ENCODE peak calls at places on chromosomes 16 and 17, in four cellular contexts. W is thoracic aorta; R is osteoblast; J is CD4-positive, alpha-beta memory T cell. Q is an unnamed sample.
A peak's percentile ranks its signal among the peaks of the same experiment; 100 is the strongest.

GRCh38 chr16:49663081-49664057 is 192.5 kb downstream of the ZNF423 start:
- DNase-seq in W (peak; percentile 14), J (no peak), R (peak; percentile 83), Q (no peak)

GRCh38 chr16:3028716-3029319 is 5.0 kb downstream of the THOC6 start:
- DNase-seq in J (no peak), R (peak; percentile 84), W (no peak), Q (peak; percentile 36)

GRCh38 chr17:69030145-69030544 is 30.6 kb downstream of the ABCA9 start:
- DNase-seq in J (no peak), W (no peak), R (no peak), Q (no peak)

GRCh38 chr17:21677126-21677910 is 15.0 kb upstream of the KCNJ18 start:
- DNase-seq in J (no peak), R (peak; percentile 55), W (no peak), Q (no peak)

GRCh38 chr17:78278139-78278741 is 46.8 kb downstream of the TMEM235 start:
- DNase-seq in J (no peak), R (peak; percentile 18), W (no peak), Q (peak; percentile 85)

GRCh38 chr16:14011846-14012245 is 59.3 kb upstream of the MRTFB start:
- DNase-seq in W (no peak), J (no peak), R (no peak), Q (no peak)

GRCh38 chr16:89278441-89279240 is 61.1 kb downstream of the ZNF778 start:
- DNase-seq in J (no peak), R (no peak), W (no peak), Q (no peak)

GRCh38 chr17:77055453-77055852 is 85.3 kb upstream of the SEC14L1 start:
- DNase-seq in R (peak; percentile 23), W (no peak), J (no peak), Q (no peak)

GRCh38 chr16:86930001-86930400 is 351.7 kb downstream of the FOXL1 start:
- DNase-seq in J (no peak), W (no peak), R (peak; percentile 66), Q (no peak)

GRCh38 chr16:35409503-35409902 is 1950.1 kb downstream of the TP53TG3F start:
- DNase-seq in W (no peak), R (no peak), J (no peak), Q (no peak)

GRCh38 chr16:20799599-20799998 is 6.7 kb downstream of the ERI2 start:
- DNase-seq in W (no peak), J (no peak), R (no peak), Q (no peak)

GRCh38 chr16:29951966-29952365 is 9.9 kb upstream of the TMEM219 start:
- DNase-seq in J (no peak), W (no peak), R (no peak), Q (no peak)

GRCh38 chr16:30377050-30377811 is 2.6 kb downstream of the MYL11 start:
- DNase-seq in R (no peak), W (no peak), J (no peak), Q (no peak)

GRCh38 chr17:78130439-78131101 is at the start of gene TMC8:
- DNase-seq in W (no peak), J (peak; percentile 96), R (peak; percentile 91), Q (peak; percentile 70)

GRCh38 chr17:56313201-56313600 is 159.9 kb downstream of the ANKFN1 start:
- DNase-seq in W (no peak), J (no peak), R (no peak), Q (no peak)

GRCh38 chr17:50954641-50955121 is 88.5 kb upstream of the TOB1 start:
- DNase-seq in W (no peak), J (no peak), R (no peak), Q (peak; percentile 54)

GRCh38 chr16:10390330-10390729 is 4.5 kb downstream of the ATF7IP2 start:
- DNase-seq in W (no peak), J (no peak), R (no peak), Q (no peak)

GRCh38 chr17:410674-411401 is 58.2 kb upstream of the RPH3AL start:
- DNase-seq in W (no peak), J (peak; percentile 92), R (peak; percentile 87), Q (no peak)

GRCh38 chr16:20225334-20225733 is 102.0 kb downstream of the GP2 start:
- DNase-seq in W (no peak), R (no peak), J (no peak), Q (no peak)

GRCh38 chr17:14866266-14866665 is 398.9 kb downstream of the PMP22 start:
- DNase-seq in W (no peak), J (no peak), R (peak; percentile 76), Q (no peak)

GRCh38 chr17:2239882-2240430 is 63.6 kb downstream of the SMG6 start:
- DNase-seq in R (peak; percentile 54), J (no peak), W (peak; percentile 55), Q (no peak)

GRCh38 chr17:56148333-56148732 is 4.9 kb upstream of the ANKFN1 start:
- DNase-seq in J (no peak), R (no peak), W (no peak), Q (no peak)

GRCh38 chr16:82660078-82660645 is 33.4 kb downstream of the CDH13 start:
- DNase-seq in R (peak; percentile 75), J (peak; percentile 77), W (no peak), Q (no peak)

GRCh38 chr17:65183736-65184135 is 46.6 kb downstream of the RGS9 start:
- DNase-seq in R (peak; percentile 88), J (no peak), W (no peak), Q (peak; percentile 77)

GRCh38 chr17:6328279-6328678 is 106.6 kb downstream of the AIPL1 start:
- DNase-seq in W (no peak), J (no peak), R (no peak), Q (no peak)

GRCh38 chr17:5584971-5585794 is 874 bp upstream of the NLRP1 start:
- DNase-seq in R (peak; percentile 83), W (no peak), J (no peak), Q (no peak)

DNA sequence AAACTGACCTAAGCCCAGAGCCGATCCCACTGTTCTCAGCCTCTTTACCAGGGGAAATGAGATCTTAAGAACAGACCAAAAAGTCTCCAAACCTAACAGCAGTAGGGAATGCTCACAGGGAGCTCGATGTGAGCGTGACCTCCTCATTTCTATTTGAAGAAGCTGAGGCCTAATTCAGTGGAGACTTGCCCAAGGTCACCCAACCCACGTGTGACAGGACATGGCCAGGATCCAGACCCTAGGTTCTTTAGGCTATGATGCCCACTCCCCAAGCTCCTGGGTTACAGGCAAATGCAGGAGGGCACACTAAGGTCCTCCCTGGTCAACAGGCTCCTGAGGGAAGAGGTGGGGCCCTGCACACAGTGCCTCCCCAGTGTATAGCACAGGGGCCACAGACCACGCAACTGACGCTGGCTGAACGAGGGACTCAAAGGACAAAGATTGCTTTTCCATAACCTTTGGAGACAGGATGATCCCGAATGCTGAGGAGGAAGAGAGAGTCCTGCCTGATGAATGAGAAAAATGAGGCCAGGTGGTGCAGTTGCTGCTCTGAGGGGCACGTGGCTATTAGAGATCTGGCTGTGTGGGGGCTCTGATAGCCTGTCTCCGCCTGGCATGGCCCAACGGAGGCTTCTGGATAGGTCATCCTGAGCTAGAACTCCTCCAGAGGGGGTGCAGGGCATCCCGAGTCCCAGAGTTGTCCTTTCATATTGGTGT is 24.0 kb downstream of the MAP3K14 start:
- DNase-seq in R (peak; percentile 82), J (no peak), W (no peak), Q (no peak)
- H3K4me3 ChIP-seq in R (peak overlapping the region; percentile 22), J (no peak overlapping the region), W (no peak overlapping the region), Q (no peak overlapping the region)

DNA sequence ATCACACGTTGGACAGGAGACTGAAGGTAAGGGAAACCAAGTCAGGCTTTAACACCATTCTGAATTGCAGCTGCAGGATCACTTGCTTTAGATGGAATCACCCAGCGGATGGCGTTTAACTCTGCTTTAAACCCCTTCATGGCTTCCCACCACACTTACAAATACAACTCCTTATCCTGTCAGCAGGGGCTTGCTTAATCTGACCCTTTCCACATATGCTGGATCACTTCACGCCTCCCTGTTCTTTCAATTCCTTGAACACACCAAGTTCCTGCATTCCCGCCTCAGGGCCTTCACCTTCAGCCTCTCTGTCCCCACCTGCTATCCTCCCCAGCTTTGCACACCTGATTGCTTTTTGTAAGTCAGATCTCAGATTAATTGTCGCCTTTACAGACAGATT is 442.2 kb downstream of the MAF start:
- DNase-seq in J (no peak), R (no peak), W (no peak), Q (peak; percentile 14)
- H3K27me3 ChIP-seq in J (no peaks in the 10 kb centered on the region), R (no peaks in the 10 kb centered on the region), W (no peaks in the 10 kb centered on the region), Q (no peaks in the 10 kb centered on the region)

DNA sequence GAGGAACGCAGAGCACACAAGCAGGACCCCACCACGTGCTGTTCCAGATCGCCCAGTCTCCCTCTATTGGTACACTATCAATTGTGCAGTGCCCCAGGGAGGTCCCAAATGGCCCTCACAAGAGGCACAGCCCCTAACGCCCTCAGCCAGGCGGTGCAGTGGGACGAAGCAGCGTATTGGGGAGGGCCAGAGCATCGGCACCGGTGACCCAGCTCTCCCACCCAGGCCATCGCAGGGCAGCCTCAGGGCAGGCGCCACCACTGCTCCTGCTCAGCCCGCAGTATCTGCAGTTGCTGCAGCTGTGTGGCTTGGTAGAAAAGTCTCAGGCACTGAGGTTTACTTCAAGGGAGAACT is 5.9 kb upstream of the FAAP100 start:
- DNase-seq in J (no peak), W (no peak), R (no peak), Q (peak; percentile 69)
- H3K36me3 ChIP-seq in J (peaks cover 13% of the 10 kb centered on the region), W (peaks cover 44% of the 10 kb centered on the region), R (peaks cover 50% of the 10 kb centered on the region), Q (peaks cover 11% of the 10 kb centered on the region)

GRCh38 chr16:50680907-50681885 is at the start of gene SNX20:
- DNase-seq in W (no peak), J (peak; percentile 82), R (peak; percentile 78), Q (peak; percentile 31)
- H3K4me3 ChIP-seq in W (peak within 1 kb of the TSS; percentile 60), J (peak within 1 kb of the TSS; percentile 93), R (no peak within 1 kb of the TSS), Q (no peak within 1 kb of the TSS)

GRCh38 chr17:79301469-79301868 is 226.8 kb downstream of the ENGASE start:
- DNase-seq in W (no peak), R (no peak), J (no peak), Q (no peak)
- H3K27me3 ChIP-seq in W (no peaks in the 10 kb centered on the region), R (peaks cover 15% of the 10 kb centered on the region), J (no peaks in the 10 kb centered on the region), Q (no peaks in the 10 kb centered on the region)

GRCh38 chr17:39169518-39169917 is 3.6 kb upstream of the ARL5C start:
- DNase-seq in R (peak; percentile 76), W (no peak), J (no peak), Q (no peak)
- H3K36me3 ChIP-seq in R (no peaks in the 10 kb centered on the region), W (no peaks in the 10 kb centered on the region), J (no peaks in the 10 kb centered on the region), Q (no peaks in the 10 kb centered on the region)

GRCh38 chr17:44216674-44217073 is 2.8 kb downstream of the UBTF start:
- DNase-seq in R (peak; percentile 44), J (no peak), W (no peak), Q (no peak)
- H3K4me3 ChIP-seq in R (no peak overlapping the region), J (peak overlapping the region; percentile 50), W (no peak overlapping the region), Q (no peak overlapping the region)

GRCh38 chr17:79786930-79787643 is 9.1 kb downstream of the CBX2 start:
- DNase-seq in R (peak; percentile 72), W (no peak), J (no peak), Q (peak; percentile 34)

GRCh38 chr17:79785900-79786810 is 8.2 kb downstream of the CBX2 start:
- DNase-seq in W (no peak), R (peak; percentile 83), J (no peak), Q (peak; percentile 71)

GRCh38 chr17:79788989-79789942 is 7.6 kb downstream of the CBX8 start:
- DNase-seq in J (no peak), W (no peak), R (peak; percentile 73), Q (peak; percentile 94)

GRCh38 chr17:79789943-79790804 is 6.7 kb downstream of the CBX8 start:
- DNase-seq in W (no peak), R (peak; percentile 98), J (no peak), Q (peak; percentile 98)

DNA sequence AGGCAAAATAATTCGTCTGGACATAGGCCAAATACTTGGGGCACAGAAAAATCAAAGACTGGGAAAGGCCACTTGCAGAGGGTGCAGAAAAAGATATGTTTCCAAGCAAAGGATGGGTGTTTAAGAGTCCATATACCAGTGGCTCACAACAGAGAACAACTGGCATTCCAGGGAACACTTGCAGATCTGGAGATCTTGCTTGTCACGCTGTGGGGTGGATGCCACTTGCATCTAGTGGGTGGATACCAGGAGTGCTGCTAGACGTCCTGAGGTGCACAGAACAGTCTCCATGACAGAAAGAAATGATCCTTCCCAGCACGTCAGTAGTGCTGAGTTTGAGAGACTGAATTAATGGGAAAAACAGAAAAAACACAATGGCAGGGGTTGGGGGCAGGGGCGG is 8.4 kb downstream of the CBX8 start:
- DNase-seq in J (no peak), W (no peak), R (peak; percentile 80), Q (peak; percentile 40)
- H3K27me3 ChIP-seq in J (peaks cover 23% of the 10 kb centered on the region), W (peaks cover 32% of the 10 kb centered on the region), R (peaks cover 49% of the 10 kb centered on the region), Q (peaks cover 58% of the 10 kb centered on the region)

Q was measured in H7.